ENCODE peak calls at places on chromosomes 6 and 20, in seven cellular contexts. F is brain microvascular endothelial cell, O is body of pancreas, R is cardiac muscle cell, C is esophagus muscularis mucosa, X is PC-3, D is ovary. Z is an unnamed sample.

GRCh38 chr6:36594816-36595167 is 630 bp downstream of the SRSF3 start:
- DNase-seq in F (no peak), O (no peak), R (no peak), C (no peak), X (no peak), D (no peak), Z (no peak)

GRCh38 chr20:1824177-1824576 is 71.0 kb upstream of the SIRPA start:
- DNase-seq in F (no peak), O (no peak), R (no peak), C (no peak), X (no peak), D (no peak), Z (no peak)

GRCh38 chr6:117929501-117929900 is 22.4 kb downstream of the SLC35F1 start:
- DNase-seq in F (no peak), O (no peak), R (no peak), C (no peak), X (no peak), D (no peak), Z (no peak)

GRCh38 chr6:143159001-143159400 is 98.3 kb downstream of the AIG1 start:
- DNase-seq in F (no peak), O (no peak), R (no peak), C (no peak), X (no peak), D (no peak), Z (no peak)

GRCh38 chr6:111803384-111803783 is 69.9 kb downstream of the FYN start:
- DNase-seq in F (no peak), O (no peak), R (no peak), C (no peak), X (no peak), D (no peak), Z (no peak)

GRCh38 chr20:31851240-31851955 is 6.0 kb upstream of the FOXS1 start:
- DNase-seq in F (no peak), O (no peak), R (no peak), C (no peak), X (peak), D (no peak), Z (no peak)

GRCh38 chr6:168713839-168714238 is 272.9 kb downstream of the SMOC2 start:
- DNase-seq in F (no peak), O (peak), R (no peak), C (no peak), X (peak), D (no peak), Z (no peak)

GRCh38 chr20:50415516-50416268 is 94.5 kb upstream of the PTPN1 start:
- DNase-seq in F (peak), O (peak), R (no peak), C (peak), X (peak), D (peak), Z (peak)

GRCh38 chr20:57544838-57545564 is 15.9 kb upstream of the PCK1 start:
- DNase-seq in F (no peak), O (no peak), R (no peak), C (no peak), X (no peak), D (no peak), Z (no peak)

GRCh38 chr6:27608916-27609883 is 136.3 kb upstream of the ZNF184 start:
- DNase-seq in F (peak), O (peak), R (peak), C (no peak), X (peak), D (no peak), Z (no peak)

GRCh38 chr20:48329676-48330644 is 497.8 kb downstream of the PREX1 start:
- DNase-seq in F (no peak), O (peak), R (peak), C (no peak), X (peak), D (no peak), Z (no peak)

GRCh38 chr6:157594292-157594691 is 213.3 kb downstream of the ZDHHC14 start:
- DNase-seq in F (no peak), O (no peak), R (no peak), C (no peak), X (no peak), D (no peak), Z (no peak)

GRCh38 chr6:44234101-44235090 is 11.0 kb downstream of the SLC29A1 start:
- DNase-seq in F (peak), O (peak), R (peak), C (peak), X (peak), D (peak), Z (no peak)

GRCh38 chr6:27178001-27178730 is 69.3 kb upstream of the PRSS16 start:
- DNase-seq in F (peak), O (peak), R (peak), C (no peak), X (peak), D (peak), Z (peak)

GRCh38 chr6:125918681-125919566 is 37.6 kb upstream of the HINT3 start:
- DNase-seq in F (peak), O (peak), R (no peak), C (no peak), X (peak), D (peak), Z (no peak)

GRCh38 chr6:32952817-32953739 is at the start of gene HLA-DMA:
- DNase-seq in F (peak), O (peak), R (peak), C (peak), X (peak), D (peak), Z (peak)

GRCh38 chr20:21166801-21167200 is 40.9 kb downstream of the KIZ start:
- DNase-seq in F (no peak), O (no peak), R (no peak), C (no peak), X (no peak), D (no peak), Z (no peak)

GRCh38 chr20:13788167-13788834 is 3.5 kb downstream of the NDUFAF5 start:
- DNase-seq in F (peak), O (peak), R (peak), C (no peak), X (peak), D (peak), Z (no peak)

GRCh38 chr20:23433628-23434027 is 5.9 kb upstream of the CSTL1 start:
- DNase-seq in F (no peak), O (no peak), R (no peak), C (peak), X (no peak), D (no peak), Z (no peak)

GRCh38 chr6:3280866-3281465 is 22.2 kb downstream of the PSMG4 start:
- DNase-seq in F (peak), O (no peak), R (no peak), C (no peak), X (peak), D (peak), Z (no peak)

GRCh38 chr6:149323925-149324324 is 6.4 kb downstream of the TAB2 start:
- DNase-seq in F (no peak), O (no peak), R (peak), C (no peak), X (no peak), D (no peak), Z (no peak)

GRCh38 chr6:82963527-82963926 is 102.1 kb downstream of the UBE3D start:
- DNase-seq in F (no peak), O (no peak), R (no peak), C (no peak), X (peak), D (no peak), Z (no peak)

GRCh38 chr6:107794771-107795170 is 29.3 kb downstream of the SCML4 start:
- DNase-seq in F (no peak), O (no peak), R (no peak), C (peak), X (no peak), D (no peak), Z (no peak)

GRCh38 chr20:34971038-34971872 is 15.6 kb downstream of the MYH7B start:
- DNase-seq in F (no peak), O (no peak), R (no peak), C (no peak), X (no peak), D (no peak), Z (no peak)

GRCh38 chr20:34970193-34971037 is 14.7 kb downstream of the MYH7B start:
- DNase-seq in F (no peak), O (no peak), R (no peak), C (no peak), X (no peak), D (no peak), Z (no peak)

GRCh38 chr20:34974246-34974645 is 18.6 kb downstream of the MYH7B start:
- DNase-seq in F (no peak), O (no peak), R (no peak), C (no peak), X (no peak), D (no peak), Z (no peak)

GRCh38 chr20:34968020-34968775 is 12.5 kb downstream of the MYH7B start:
- DNase-seq in F (no peak), O (no peak), R (peak), C (no peak), X (no peak), D (no peak), Z (no peak)

GRCh38 chr20:34971873-34972235 is 16.2 kb downstream of the MYH7B start:
- DNase-seq in F (no peak), O (no peak), R (no peak), C (no peak), X (no peak), D (no peak), Z (no peak)
- TF ChIP-seq CTCF in F (no peak), O (no peak), R (no peak), C (no peak), X (no peak), D (no peak), Z (no peak)

GRCh38 chr20:44388466-44389023 is 33.0 kb downstream of the HNF4A start:
- DNase-seq in F (peak), O (peak), R (peak), C (no peak), X (peak), D (peak), Z (no peak)
- H3K4me3 ChIP-seq in F (no peak), O (no peak), R (no peak), C (no peak), X (peak), D (no peak), Z (no peak)

GRCh38 chr6:90192857-90193256 is 103.8 kb downstream of the BACH2 start:
- DNase-seq in F (no peak), O (no peak), R (no peak), C (no peak), X (no peak), D (no peak), Z (no peak)
- TF ChIP-seq CTCF in F (no peak), O (no peak), R (no peak), C (no peak), X (no peak), D (no peak), Z (no peak)

GRCh38 chr20:3781153-3781910 is at the start of gene SPEF1:
- DNase-seq in F (peak), O (peak), R (peak), C (peak), X (peak), D (peak), Z (peak)

GRCh38 chr20:3778976-3779375 is 2.3 kb downstream of the SPEF1 start:
- DNase-seq in F (no peak), O (no peak), R (no peak), C (no peak), X (no peak), D (no peak), Z (no peak)

GRCh38 chr20:3775457-3775856 is 5.8 kb downstream of the SPEF1 start:
- DNase-seq in F (no peak), O (no peak), R (no peak), C (no peak), X (no peak), D (no peak), Z (no peak)

GRCh38 chr20:3777726-3778629 is 3.3 kb downstream of the SPEF1 start:
- DNase-seq in F (peak), O (peak), R (peak), C (peak), X (peak), D (peak), Z (no peak)

DNA sequence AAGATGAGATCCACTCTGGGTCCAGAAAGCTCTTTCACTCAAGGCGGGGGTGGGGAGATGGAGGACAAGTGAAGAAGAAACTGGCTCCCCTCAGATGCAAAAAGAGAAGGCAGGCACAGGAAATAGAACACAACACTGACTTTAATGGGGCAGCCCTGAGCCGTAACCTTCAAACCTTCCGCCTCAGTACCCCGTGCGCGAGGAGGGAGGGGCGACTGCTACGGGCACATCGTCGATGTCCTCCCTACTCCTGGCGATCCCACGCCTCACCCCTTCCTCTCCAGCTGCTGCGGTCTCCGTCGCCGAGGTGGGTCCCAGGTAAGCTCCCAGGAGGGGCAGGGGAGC is 3.9 kb downstream of the SPEF1 start:
- DNase-seq in F (no peak), O (no peak), R (no peak), C (no peak), X (no peak), D (no peak), Z (no peak)
- H3K4me3 ChIP-seq in F (peak), O (no peak), R (peak), C (peak), X (peak), D (peak), Z (peak)

DNA sequence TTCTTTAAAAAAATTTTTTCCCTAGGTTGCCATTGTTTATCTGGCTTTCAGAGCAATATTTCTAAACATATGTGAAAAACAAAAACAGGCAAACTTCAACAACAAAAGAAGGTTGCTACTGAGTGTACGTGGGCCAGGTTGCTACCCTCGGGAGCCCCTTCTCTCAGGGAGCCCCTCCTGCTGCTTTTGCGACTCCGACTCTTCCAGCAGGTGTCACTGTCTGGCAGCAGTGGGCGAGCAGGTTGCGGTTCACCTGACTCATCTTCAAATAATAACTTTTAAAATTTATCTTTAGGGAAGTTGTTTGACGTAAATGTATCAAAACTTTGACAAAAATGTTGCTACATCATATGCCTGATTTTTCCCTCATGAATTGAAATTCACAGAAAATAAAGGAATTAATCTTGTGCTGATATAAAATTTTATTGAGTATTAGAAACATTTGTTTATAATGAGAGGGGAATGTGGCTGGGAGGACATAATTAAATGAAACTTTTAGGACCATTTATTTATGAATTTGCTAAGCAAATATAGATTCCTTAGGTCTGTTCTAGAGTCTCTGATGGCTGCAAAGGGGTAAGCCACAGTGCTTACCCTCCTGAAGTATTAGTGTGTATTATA is 138.8 kb downstream of the HIVEP1 start:
- DNase-seq in F (no peak), O (peak), R (peak), C (no peak), X (peak), D (no peak), Z (no peak)
- TF ChIP-seq CTCF in F (peak), O (peak), R (peak), C (peak), X (peak), D (no peak), Z (peak)

Z was measured in BJ.